ENCODE peak calls at places on chromosomes 5 and 9, in nine cellular contexts. P is T-helper 2 cell; L is Calu3; N is activated CD8-positive, alpha-beta T cell treated with anti-CD3 and anti-CD28 coated beads for 36 hours; G is ecto neural progenitor cell; I is hypothalamus; A is NCI-H1417; U is nephron progenitor cell; X is HEK293T. M is an unnamed sample.

GRCh38 chr5:181114844-181115778 is 15.9 kb downstream of the OR2V1 start:
- DNase-seq in P (no peak), L (peak; percentile 45), N (no peak), G (no peak), I (no peak), A (no peak), U (no peak), X (no peak), M (no peak)

GRCh38 chr5:74648835-74649286 is 8.3 kb upstream of the ENC1 start:
- DNase-seq in P (peak; percentile 20), L (peak; percentile 52), N (peak; percentile 43), G (no peak), I (peak; percentile 8), A (peak; percentile 74), U (peak; percentile 36), X (peak; percentile 69), M (no peak)

GRCh38 chr9:135478191-135478590 is 1.4 kb upstream of the PPP1R26 start:
- DNase-seq in P (no peak), L (no peak), N (no peak), G (no peak), I (no peak), A (no peak), U (no peak), X (no peak), M (no peak)

GRCh38 chr9:37575921-37576721 is at the start of gene FBXO10:
- DNase-seq in P (peak; percentile 39), L (peak; percentile 24), N (peak; percentile 53), G (peak; percentile 92), I (peak; percentile 66), A (peak; percentile 80), U (peak; percentile 86), X (peak; percentile 77), M (no peak)

GRCh38 chr9:93129691-93130500 is 4.2 kb downstream of the NINJ1 start:
- DNase-seq in P (no peak), L (no peak), N (no peak), G (no peak), I (no peak), A (no peak), U (no peak), X (no peak), M (no peak)

GRCh38 chr9:100394032-100394695 is 32.8 kb upstream of the MSANTD3 start:
- DNase-seq in P (no peak), L (no peak), N (no peak), G (no peak), I (no peak), A (no peak), U (no peak), X (no peak), M (no peak)

GRCh38 chr5:17947029-17947428 is 312.8 kb downstream of the TAF11L14 start:
- DNase-seq in P (no peak), L (no peak), N (no peak), G (no peak), I (no peak), A (no peak), U (no peak), X (no peak), M (no peak)

GRCh38 chr5:67244345-67244793 is 47.8 kb upstream of the CD180 start:
- DNase-seq in P (no peak), L (peak; percentile 41), N (no peak), G (no peak), I (no peak), A (peak; percentile 3), U (no peak), X (no peak), M (no peak)

GRCh38 chr9:4837768-4838546 is 45.2 kb downstream of the RCL1 start:
- DNase-seq in P (no peak), L (no peak), N (peak; percentile 37), G (no peak), I (no peak), A (no peak), U (no peak), X (no peak), M (no peak)